ENCODE peak calls at places on chromosomes 12 and 14, in five cellular contexts. E is esophagus squamous epithelium; U is astrocyte; Z is MM.1S; V is CD8-positive, alpha-beta T cell. J is an unnamed sample.

GRCh38 chr12:116882742-116883141 is 1.5 kb upstream of the HRK start:
- DNase-seq in E (no peak), U (no peak), Z (no peak), V (no peak), J (no peak)

GRCh38 chr12:25924535-25925001 is 33.9 kb upstream of the RASSF8 start:
- DNase-seq in E (no peak), U (no peak), Z (no peak), V (no peak), J (no peak)

GRCh38 chr12:115776399-115776798 is 501.1 kb downstream of the MED13L start:
- DNase-seq in E (no peak), U (no peak), Z (no peak), V (no peak), J (no peak)

GRCh38 chr12:94074970-94075695 is 73.2 kb upstream of the PLXNC1 start:
- DNase-seq in E (no peak), U (peak; percentile 85), Z (no peak), V (no peak), J (peak; percentile 90)

GRCh38 chr12:16610006-16610520 is 4.1 kb upstream of the LMO3 start:
- DNase-seq in E (no peak), U (no peak), Z (no peak), V (no peak), J (no peak)

GRCh38 chr12:117686911-117687377 is 281.8 kb downstream of the KSR2 start:
- DNase-seq in E (no peak), U (peak; percentile 87), Z (no peak), V (no peak), J (no peak)

GRCh38 chr14:89564999-89565398 is 148.0 kb upstream of the FOXN3 start:
- DNase-seq in E (no peak), U (no peak), Z (no peak), V (no peak), J (no peak)

GRCh38 chr12:1184402-1184801 is 193.4 kb downstream of the ERC1 start:
- DNase-seq in E (no peak), U (peak; percentile 41), Z (no peak), V (no peak), J (no peak)

GRCh38 chr14:20610002-20610765 is 19.0 kb upstream of the RNASE12 start:
- DNase-seq in E (no peak), U (peak; percentile 71), Z (peak; percentile 41), V (peak; percentile 81), J (no peak)

GRCh38 chr12:131869871-131870418 is 24.5 kb upstream of the ULK1 start:
- DNase-seq in E (no peak), U (peak; percentile 66), Z (no peak), V (no peak), J (no peak)

GRCh38 chr12:131085125-131085815 is 131.6 kb downstream of the ADGRD1 start:
- DNase-seq in E (no peak), U (no peak), Z (no peak), V (peak; percentile 42), J (no peak)

GRCh38 chr12:51922762-51923505 is 15.6 kb downstream of the ACVRL1 start:
- DNase-seq in E (no peak), U (peak; percentile 20), Z (no peak), V (no peak), J (peak; percentile 78)

GRCh38 chr12:131097247-131098177 is 143.8 kb downstream of the ADGRD1 start:
- DNase-seq in E (no peak), U (no peak), Z (no peak), V (no peak), J (no peak)

GRCh38 chr12:52442600-52443061 is 8.5 kb upstream of the KRT75 start:
- DNase-seq in E (no peak), U (peak; percentile 95), Z (no peak), V (no peak), J (no peak)

GRCh38 chr14:85516239-85517112 is 13.5 kb upstream of the FLRT2 start:
- DNase-seq in E (no peak), U (peak; percentile 71), Z (no peak), V (no peak), J (no peak)

GRCh38 chr14:102472815-102473158 is 36.8 kb downstream of the ANKRD9 start:
- DNase-seq in E (no peak), U (no peak), Z (no peak), V (no peak), J (no peak)

GRCh38 chr14:68940614-68941185 is 38.4 kb downstream of the ACTN1 start:
- DNase-seq in E (no peak), U (no peak), Z (no peak), V (no peak), J (no peak)

GRCh38 chr12:94282675-94283074 is 134.3 kb downstream of the PLXNC1 start:
- DNase-seq in E (no peak), U (no peak), Z (no peak), V (peak; percentile 71), J (no peak)

GRCh38 chr14:99579077-99579836 is 24.8 kb downstream of the CCDC85C start:
- DNase-seq in E (no peak), U (no peak), Z (no peak), V (no peak), J (no peak)

GRCh38 chr12:8145754-8146415 is 10.9 kb upstream of the ZNF705A start:
- DNase-seq in E (no peak), U (peak; percentile 93), Z (no peak), V (no peak), J (peak; percentile 18)

GRCh38 chr14:28762949-28763313 is 3.7 kb upstream of the FOXG1 start:
- DNase-seq in E (no peak), U (no peak), Z (no peak), V (no peak), J (no peak)

GRCh38 chr12:119204716-119205285 is 26.1 kb downstream of the HSPB8 start:
- DNase-seq in E (no peak), U (no peak), Z (no peak), V (no peak), J (no peak)

GRCh38 chr12:113478351-113479011 is 6.8 kb upstream of the LHX5 start:
- DNase-seq in E (no peak), U (no peak), Z (no peak), V (no peak), J (no peak)

GRCh38 chr12:108516511-108517275 is 1.6 kb downstream of the FICD start:
- DNase-seq in E (no peak), U (no peak), Z (peak; percentile 31), V (no peak), J (peak; percentile 60)

GRCh38 chr12:79690156-79690605 is 583 bp downstream of the PAWR start:
- DNase-seq in E (no peak), U (no peak), Z (peak; percentile 31), V (no peak), J (no peak)

GRCh38 chr12:114625294-114625851 is 58.6 kb downstream of the TBX3 start:
- DNase-seq in E (no peak), U (peak; percentile 64), Z (peak; percentile 21), V (no peak), J (no peak)

GRCh38 chr12:20395791-20396550 is 27.6 kb downstream of the PDE3A start:
- DNase-seq in E (no peak), U (no peak), Z (no peak), V (no peak), J (no peak)

GRCh38 chr12:109393437-109394345 is 46.0 kb downstream of the MYO1H start:
- DNase-seq in E (no peak), U (peak; percentile 23), Z (peak; percentile 58), V (no peak), J (no peak)

GRCh38 chr14:94378527-94379290 is 9.7 kb downstream of the SERPINA1 start:
- DNase-seq in E (no peak), U (no peak), Z (no peak), V (no peak), J (no peak)

GRCh38 chr12:94557896-94558295 is 92.5 kb downstream of the TMCC3 start:
- DNase-seq in E (no peak), U (no peak), Z (no peak), V (no peak), J (no peak)

GRCh38 chr14:78172428-78172827 is 2.3 kb downstream of the NRXN3 start:
- DNase-seq in E (no peak), U (no peak), Z (no peak), V (no peak), J (no peak)

GRCh38 chr14:66306101-66306500 is 180.1 kb upstream of the CCDC196 start:
- DNase-seq in E (no peak), U (no peak), Z (no peak), V (no peak), J (no peak)

GRCh38 chr12:71799105-71799504 is 40.5 kb upstream of the TBC1D15 start:
- DNase-seq in E (no peak), U (no peak), Z (no peak), V (no peak), J (no peak)

GRCh38 chr12:45415393-45415817 is 199.5 kb downstream of the ANO6 start:
- DNase-seq in E (no peak), U (peak; percentile 99), Z (no peak), V (no peak), J (peak; percentile 91)

GRCh38 chr12:4217091-4217490 is 56.5 kb upstream of the CCND2 start:
- DNase-seq in E (no peak), U (no peak), Z (no peak), V (no peak), J (no peak)

GRCh38 chr12:123897221-123897620 is 75.4 kb downstream of the CCDC92 start:
- DNase-seq in E (no peak), U (peak; percentile 71), Z (no peak), V (no peak), J (no peak)
- H3K4me3 ChIP-seq in E (no peak overlapping the region), U (no peak overlapping the region), Z (no peak overlapping the region), V (no peak overlapping the region), J (no peak overlapping the region)

GRCh38 chr12:133135747-133136146 is 5.3 kb downstream of the ZNF10 start:
- DNase-seq in E (no peak), U (no peak), Z (no peak), V (no peak), J (no peak)
- H3K9me3 ChIP-seq in E (peaks cover 79% of the 10 kb centered on the region), U (peaks cover 26% of the 10 kb centered on the region), Z (no peaks in the 10 kb centered on the region), V (peaks cover 45% of the 10 kb centered on the region), J (peaks cover 74% of the 10 kb centered on the region)

GRCh38 chr14:97217094-97217885 is 420.1 kb downstream of the VRK1 start:
- DNase-seq in E (no peak), U (no peak), Z (no peak), V (no peak), J (no peak)
- H3K4me3 ChIP-seq in E (no peak overlapping the region), U (no peak overlapping the region), Z (no peak overlapping the region), V (no peak overlapping the region), J (no peak overlapping the region)

GRCh38 chr12:28369483-28369882 is 179.2 kb downstream of the CCDC91 start:
- DNase-seq in E (no peak), U (no peak), Z (no peak), V (no peak), J (no peak)
- H3K9me3 ChIP-seq in E (peaks cover 46% of the 10 kb centered on the region), U (peaks cover 13% of the 10 kb centered on the region), Z (no peaks in the 10 kb centered on the region), V (peaks cover 12% of the 10 kb centered on the region), J (no peaks in the 10 kb centered on the region)

J was measured in ascending aorta.